ENCODE peak calls at places on chromosomes 3 and 15, in five cellular contexts. Y, U, X, K and V are unnamed samples. For H3K4me1, the result is how much of the 10 kb centered on the place peaks cover.

GRCh38 chr3:154217663-154218062 is 96.5 kb downstream of the ARHGEF26 start:
- DNase-seq in X (no peak), Y (no peak), U (no peak), K (no peak), V (no peak)

GRCh38 chr3:143070977-143071551 is 48.5 kb upstream of the CHST2 start:
- DNase-seq in U (no peak), X (no peak), K (peak), Y (no peak), V (no peak)

GRCh38 chr15:68341851-68342336 is 64.3 kb downstream of the FEM1B start:
- DNase-seq in X (no peak), K (no peak), Y (no peak), U (no peak), V (no peak)

GRCh38 chr3:106239195-106239697 is 370.4 kb upstream of the CBLB start:
- DNase-seq in Y (no peak), U (no peak), X (no peak), K (no peak), V (no peak)

GRCh38 chr3:25532763-25533162 is 104.7 kb downstream of the RARB start:
- DNase-seq in K (peak), X (no peak), U (no peak), Y (no peak), V (no peak)

GRCh38 chr15:42741710-42742109 is 4.8 kb upstream of the CDAN1 start:
- DNase-seq in X (no peak), U (no peak), K (no peak), Y (no peak), V (no peak)

GRCh38 chr15:84949043-84949442 is 32.6 kb upstream of the PDE8A start:
- DNase-seq in U (no peak), Y (no peak), X (no peak), K (no peak), V (no peak)

GRCh38 chr3:124784686-124785382 is 54.6 kb downstream of the UMPS start:
- DNase-seq in X (no peak), U (no peak), Y (no peak), K (no peak), V (peak)

GRCh38 chr15:72154316-72154715 is 36.1 kb downstream of the SENP8 start:
- DNase-seq in U (no peak), Y (no peak), X (no peak), K (no peak), V (no peak)

GRCh38 chr3:143849854-143850549 is 1.7 kb upstream of the SLC9A9 start:
- DNase-seq in Y (no peak), X (no peak), U (no peak), K (no peak), V (no peak)

GRCh38 chr3:63352008-63352279 is 73.8 kb downstream of the SYNPR start:
- DNase-seq in Y (peak), X (no peak), U (no peak), K (no peak), V (no peak)

GRCh38 chr3:161551697-161552096 is 55.1 kb downstream of the OTOL1 start:
- DNase-seq in X (no peak), K (no peak), Y (no peak), U (no peak), V (no peak)

GRCh38 chr3:155995525-155996370 is 124.6 kb upstream of the KCNAB1 start:
- DNase-seq in K (peak), U (no peak), X (peak), Y (no peak), V (no peak)

GRCh38 chr3:41060106-41060505 is 139.2 kb upstream of the CTNNB1 start:
- DNase-seq in K (no peak), U (no peak), Y (no peak), X (no peak), V (no peak)

GRCh38 chr3:177041021-177041729 is 156.1 kb downstream of the TBL1XR1 start:
- DNase-seq in U (peak), Y (no peak), K (peak), X (no peak), V (no peak)

GRCh38 chr15:78666010-78666409 is 25.0 kb upstream of the CHRNB4 start:
- DNase-seq in Y (no peak), U (no peak), X (no peak), K (no peak), V (no peak)

GRCh38 chr3:46692566-46692983 is 904 bp downstream of the ALS2CL start:
- DNase-seq in U (peak), X (no peak), K (peak), Y (peak), V (peak)

GRCh38 chr3:10364816-10365215 is 43.9 kb upstream of the SEC13 start:
- DNase-seq in Y (no peak), K (no peak), X (no peak), U (no peak), V (no peak)

GRCh38 chr3:121976727-121977126 is 45.3 kb downstream of the ILDR1 start:
- DNase-seq in K (no peak), X (no peak), Y (no peak), U (no peak), V (no peak)

GRCh38 chr3:9970020-9970652 is 16.5 kb downstream of the EMC3 start:
- DNase-seq in K (no peak), U (no peak), X (no peak), Y (no peak), V (no peak)

GRCh38 chr15:87604857-87605446 is 651.6 kb downstream of the NTRK3 start:
- DNase-seq in U (no peak), X (no peak), K (peak), Y (no peak), V (no peak)

GRCh38 chr3:46674031-46674592 is 19.4 kb downstream of the ALS2CL start:
- DNase-seq in K (peak), U (no peak), Y (no peak), X (no peak), V (peak)

GRCh38 chr15:64865998-64866520 is 24.3 kb downstream of the PLEKHO2 start:
- DNase-seq in X (no peak), U (no peak), K (peak), Y (peak), V (peak)

GRCh38 chr3:51173518-51174271 is 211.4 kb upstream of the MANF start:
- DNase-seq in X (no peak), U (no peak), K (no peak), Y (no peak), V (no peak)

GRCh38 chr3:73503781-73504180 is 121.0 kb downstream of the PDZRN3 start:
- DNase-seq in Y (no peak), U (no peak), X (no peak), K (no peak), V (no peak)

GRCh38 chr3:40044487-40044886 is 235.1 kb downstream of the MYRIP start:
- DNase-seq in Y (no peak), U (no peak), K (no peak), X (no peak), V (no peak)

GRCh38 chr15:32936283-32936918 is 218.6 kb downstream of the GREM1 start:
- DNase-seq in K (peak), U (no peak), X (no peak), Y (no peak), V (no peak)

GRCh38 chr3:139758654-139759291 is 81.0 kb upstream of the NMNAT3 start:
- DNase-seq in X (no peak), Y (no peak), K (peak), U (no peak), V (no peak)

GRCh38 chr3:30124435-30125390 is 481.7 kb upstream of the TGFBR2 start:
- DNase-seq in Y (no peak), X (no peak), K (peak), U (peak), V (no peak)

GRCh38 chr3:189308594-189308993 is 136.8 kb downstream of the TPRG1 start:
- DNase-seq in U (no peak), Y (no peak), X (no peak), K (no peak), V (no peak)

GRCh38 chr3:11568503-11569155 is 75.1 kb downstream of the VGLL4 start:
- DNase-seq in U (no peak), Y (peak), X (no peak), K (no peak), V (peak)

GRCh38 chr3:36408146-36408545 is 27.8 kb downstream of the STAC start:
- DNase-seq in U (no peak), K (peak), Y (no peak), X (no peak), V (no peak)

GRCh38 chr3:2765002-2765579 is 345.1 kb downstream of the IL5RA start:
- DNase-seq in Y (no peak), U (no peak), K (peak), X (no peak), V (no peak)

GRCh38 chr3:116051586-116051985 is 393.7 kb downstream of the LSAMP start:
- DNase-seq in X (no peak), U (no peak), K (no peak), Y (no peak), V (no peak)

GRCh38 chr3:52848617-52849016 is 13.8 kb upstream of the MUSTN1 start:
- DNase-seq in U (no peak), K (no peak), Y (no peak), X (no peak), V (peak)

GRCh38 chr15:85011210-85011571 is 29.5 kb downstream of the PDE8A start:
- DNase-seq in Y (no peak), X (no peak), U (no peak), K (no peak), V (no peak)

GRCh38 chr15:51751687-51752683 is 588 bp downstream of the TMOD2 start:
- DNase-seq in X (no peak), Y (peak), U (peak), K (peak), V (peak)

GRCh38 chr15:54839379-54839778 is 357.4 kb downstream of the RSL24D1 start:
- DNase-seq in K (no peak), U (no peak), Y (no peak), X (no peak), V (no peak)

GRCh38 chr15:54836052-54836795 is 360.5 kb downstream of the RSL24D1 start:
- DNase-seq in Y (no peak), X (no peak), K (no peak), U (no peak), V (no peak)

GRCh38 chr15:54840999-54841398 is 355.7 kb downstream of the RSL24D1 start:
- DNase-seq in K (peak), U (no peak), X (no peak), Y (no peak), V (no peak)

GRCh38 chr15:54841906-54842305 is 354.8 kb downstream of the RSL24D1 start:
- DNase-seq in K (no peak), Y (no peak), U (no peak), X (no peak), V (no peak)
- H3K4me1 ChIP-seq in K (under half), Y (under half), U (under half), X (under half), V (under half)

DNA sequence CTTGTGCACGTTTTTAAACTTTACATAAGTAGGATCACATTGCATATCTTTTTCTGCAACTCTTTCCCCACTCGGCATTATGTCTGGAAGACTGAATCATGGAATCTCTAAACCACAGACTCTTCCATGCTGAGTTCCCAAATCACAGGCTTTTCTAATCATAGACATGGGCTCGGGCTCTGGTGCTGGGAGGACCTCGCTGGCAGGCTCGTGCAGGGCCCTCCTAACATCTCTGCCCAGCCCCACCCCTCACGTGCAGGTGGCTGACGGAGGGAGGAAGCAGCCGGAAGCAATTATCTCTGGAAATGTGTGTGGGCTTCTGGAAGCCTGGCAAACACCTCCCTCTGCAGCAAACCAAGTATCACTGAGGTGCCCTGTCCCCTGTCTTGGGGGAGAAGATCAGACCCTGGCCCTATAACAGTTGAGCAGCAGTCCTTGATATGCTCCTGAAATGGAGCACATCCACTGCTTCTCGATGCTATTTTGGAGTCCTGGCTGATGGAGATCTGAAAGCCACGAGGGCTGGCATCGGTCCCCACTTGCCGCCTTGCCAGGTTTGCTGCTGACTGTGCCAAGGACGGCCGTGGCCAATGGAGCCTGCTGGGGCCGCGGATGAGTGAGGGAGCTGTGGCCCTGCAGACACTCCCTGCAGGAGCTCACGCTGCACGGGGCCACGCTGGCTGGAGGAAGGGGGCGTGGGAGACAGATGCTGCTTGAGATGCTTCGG is 4.4 kb upstream of the IQSEC1 start:
- DNase-seq in U (no peak), X (no peak), K (no peak), Y (no peak), V (no peak)
- H3K4me1 ChIP-seq in U (under half), X (under half), K (under half), Y (under half), V (under half)

GRCh38 chr3:102174312-102174712 is 260.5 kb upstream of the ZPLD1 start:
- DNase-seq in X (no peak), U (no peak), K (no peak), Y (no peak), V (no peak)
- H3K4me1 ChIP-seq in X (under half), U (under half), K (under half), Y (under half), V (under half)

DNA sequence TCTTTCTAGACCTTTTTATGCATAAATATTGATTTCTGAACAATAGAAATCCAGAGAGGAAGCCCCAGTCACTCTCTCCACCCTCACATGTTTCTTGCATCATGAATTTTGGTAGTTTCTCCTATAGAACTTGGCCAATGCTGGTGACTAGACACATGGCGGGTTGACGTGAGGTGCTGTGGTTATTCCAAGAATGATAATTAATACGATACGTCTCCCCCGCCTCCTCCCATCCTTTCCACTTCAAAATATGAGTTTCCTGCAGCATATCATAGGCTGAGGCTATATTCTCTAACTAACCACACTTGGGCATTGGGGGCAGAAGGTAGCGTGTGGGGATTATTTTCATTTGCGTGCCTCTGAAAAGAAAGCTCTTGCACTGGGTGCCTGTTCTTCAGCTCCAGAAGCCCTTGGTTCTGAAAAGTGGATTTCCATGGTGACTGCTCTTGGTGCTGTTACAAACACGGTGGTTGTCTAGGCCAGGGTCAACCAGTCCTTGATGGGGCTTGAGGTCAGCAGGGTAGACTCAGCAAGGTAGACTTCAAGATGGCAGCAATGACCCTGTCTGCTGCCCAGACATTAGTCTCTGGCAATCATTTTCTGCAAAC is 5.3 kb downstream of the TNFSF10 start:
- DNase-seq in U (no peak), K (no peak), Y (no peak), X (no peak), V (no peak)
- H3K4me1 ChIP-seq in U (under half), K (under half), Y (under half), X (half or more), V (under half)

GRCh38 chr15:69955240-69955894 is 142.3 kb downstream of the TLE3 start:
- DNase-seq in U (no peak), K (no peak), Y (no peak), X (no peak), V (no peak)

GRCh38 chr15:69956417-69956816 is 141.3 kb downstream of the TLE3 start:
- DNase-seq in K (no peak), X (no peak), Y (no peak), U (no peak), V (no peak)

GRCh38 chr15:69957175-69957574 is 140.5 kb downstream of the TLE3 start:
- DNase-seq in Y (no peak), U (no peak), X (no peak), K (peak), V (no peak)

GRCh38 chr15:69954726-69955125 is 143.0 kb downstream of the TLE3 start:
- DNase-seq in K (no peak), Y (no peak), X (no peak), U (no peak), V (no peak)

DNA sequence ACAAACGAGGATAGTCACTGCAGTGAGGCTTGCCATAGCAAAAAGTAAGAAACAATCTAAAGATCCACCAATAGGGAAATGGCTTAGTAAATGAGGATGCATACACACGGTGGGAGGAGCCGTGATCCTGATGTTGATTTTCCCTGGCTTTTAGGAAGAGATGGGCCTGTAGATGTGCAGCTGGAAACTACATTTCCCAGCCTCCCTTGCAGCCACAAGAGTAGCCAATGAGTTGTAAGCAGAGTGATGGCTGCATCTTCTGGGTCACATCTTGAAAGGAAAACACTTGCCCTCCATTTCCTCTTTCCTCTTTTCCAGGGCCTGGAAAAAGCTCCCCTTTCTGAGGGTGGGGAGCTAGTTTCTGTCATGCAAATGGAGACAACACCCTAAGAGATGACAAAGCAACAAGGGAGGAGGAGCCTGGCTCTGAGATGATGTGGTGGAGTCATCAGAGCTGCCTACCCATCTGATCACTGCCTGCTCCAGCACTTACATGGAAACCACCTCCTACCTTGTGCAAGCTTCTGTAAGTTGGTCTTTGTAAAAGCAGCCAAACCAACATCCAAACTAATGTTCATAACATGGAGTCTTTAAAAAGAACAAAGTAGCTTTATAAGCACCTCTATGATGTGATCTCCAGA is 139.1 kb downstream of the TLE3 start:
- DNase-seq in U (no peak), Y (no peak), X (no peak), K (peak), V (no peak)
- H3K4me1 ChIP-seq in U (under half), Y (under half), X (under half), K (under half), V (under half)

GRCh38 chr15:92184142-92184541 is 209.5 kb upstream of the ST8SIA2 start:
- DNase-seq in K (no peak), X (no peak), Y (no peak), U (no peak), V (no peak)

GRCh38 chr15:92184679-92185230 is 208.9 kb upstream of the ST8SIA2 start:
- DNase-seq in U (no peak), X (no peak), Y (no peak), K (no peak), V (no peak)

GRCh38 chr15:92187975-92188374 is 205.7 kb upstream of the ST8SIA2 start:
- DNase-seq in U (no peak), Y (no peak), X (no peak), K (no peak), V (no peak)
- H3K4me1 ChIP-seq in U (under half), Y (under half), X (under half), K (under half), V (under half)